ENCODE peak calls at places on chromosomes 1 and 21, in eight cellular contexts. D is epithelial cell of esophagus, H is amygdala, A is aorta, M is fibroblast of mammary gland, O is dorsolateral prefrontal cortex, Y is iris pigment epithelial cell, Z is NCI-H1092 treated with DMSO at 0.1 percent for 48 hours. U is an unnamed sample.

GRCh38 chr1:93756656-93757055 is 75.0 kb upstream of the BCAR3 start:
- DNase-seq in D (no peak), H (no peak), A (no peak), M (no peak), O (no peak), Y (peak; percentile 22), Z (no peak), U (no peak)

GRCh38 chr1:36471830-36472641 is 7.9 kb upstream of the MRPS15 start:
- DNase-seq in D (no peak), H (no peak), A (no peak), M (no peak), O (no peak), Y (no peak), Z (no peak), U (no peak)

GRCh38 chr21:44434568-44434925 is 20.8 kb upstream of the LRRC3 start:
- DNase-seq in D (no peak), H (no peak), A (no peak), M (no peak), O (no peak), Y (no peak), Z (no peak), U (no peak)

GRCh38 chr1:37038703-37039093 is 4.4 kb upstream of the GRIK3 start:
- DNase-seq in D (no peak), H (no peak), A (no peak), M (no peak), O (no peak), Y (no peak), Z (peak; percentile 99), U (no peak)

GRCh38 chr1:115476616-115477015 is 138.6 kb upstream of the NGF start:
- DNase-seq in D (no peak), H (no peak), A (no peak), M (peak; percentile 34), O (no peak), Y (no peak), Z (no peak), U (no peak)

GRCh38 chr1:217562229-217562878 is 68.5 kb downstream of the GPATCH2 start:
- DNase-seq in D (peak; percentile 81), H (no peak), A (no peak), M (peak; percentile 86), O (no peak), Y (peak; percentile 86), Z (no peak), U (peak; percentile 91)

GRCh38 chr1:207283421-207283820 is 38.1 kb upstream of the CD55 start:
- DNase-seq in D (no peak), H (no peak), A (no peak), M (no peak), O (no peak), Y (no peak), Z (no peak), U (no peak)

GRCh38 chr1:182643699-182644098 is 39.5 kb upstream of the RGS16 start:
- DNase-seq in D (peak; percentile 97), H (no peak), A (no peak), M (no peak), O (no peak), Y (no peak), Z (no peak), U (no peak)

GRCh38 chr1:200473698-200474371 is 64.0 kb upstream of the ZNF281 start:
- DNase-seq in D (no peak), H (no peak), A (no peak), M (peak; percentile 63), O (no peak), Y (no peak), Z (peak; percentile 8), U (peak; percentile 60)

GRCh38 chr1:219702551-219703215 is 89.8 kb upstream of the ZC3H11B start:
- DNase-seq in D (peak; percentile 9), H (no peak), A (no peak), M (no peak), O (no peak), Y (peak; percentile 65), Z (no peak), U (peak; percentile 46)

GRCh38 chr1:184867866-184868585 is 106.3 kb downstream of the NIBAN1 start:
- DNase-seq in D (no peak), H (no peak), A (no peak), M (no peak), O (no peak), Y (no peak), Z (no peak), U (no peak)

GRCh38 chr1:162823771-162824525 is 33.4 kb downstream of the HSD17B7 start:
- DNase-seq in D (peak; percentile 16), H (no peak), A (no peak), M (no peak), O (no peak), Y (no peak), Z (no peak), U (no peak)

GRCh38 chr1:10598088-10598712 is 123.5 kb downstream of the PEX14 start:
- DNase-seq in D (peak; percentile 18), H (no peak), A (no peak), M (no peak), O (peak; percentile 69), Y (no peak), Z (peak; percentile 91), U (no peak)

GRCh38 chr1:209875510-209875909 is 47.7 kb downstream of the UTP25 start:
- DNase-seq in D (peak; percentile 61), H (peak; percentile 17), A (no peak), M (peak; percentile 53), O (no peak), Y (peak; percentile 71), Z (peak; percentile 82), U (peak; percentile 66)

GRCh38 chr1:99601709-99602403 is 44.1 kb upstream of the PALMD start:
- DNase-seq in D (no peak), H (no peak), A (no peak), M (no peak), O (no peak), Y (no peak), Z (no peak), U (no peak)

GRCh38 chr1:3803905-3804626 is 7.8 kb upstream of the LRRC47 start:
- DNase-seq in D (peak; percentile 16), H (no peak), A (no peak), M (no peak), O (no peak), Y (no peak), Z (no peak), U (no peak)

GRCh38 chr1:66271904-66272254 is 262.1 kb upstream of the SGIP1 start:
- DNase-seq in D (peak; percentile 80), H (peak; percentile 22), A (peak; percentile 84), M (peak; percentile 75), O (peak; percentile 43), Y (peak; percentile 51), Z (no peak), U (peak; percentile 81)

GRCh38 chr1:188269956-188270355 is 1441.2 kb downstream of the PLA2G4A start:
- DNase-seq in D (no peak), H (no peak), A (no peak), M (no peak), O (no peak), Y (no peak), Z (no peak), U (no peak)

GRCh38 chr1:88111806-88112205 is 572.3 kb upstream of the PKN2 start:
- DNase-seq in D (peak; percentile 10), H (no peak), A (no peak), M (no peak), O (no peak), Y (no peak), Z (no peak), U (no peak)

GRCh38 chr1:213982814-213983588 is 4.8 kb upstream of the PROX1 start:
- DNase-seq in D (no peak), H (no peak), A (no peak), M (no peak), O (peak; percentile 59), Y (no peak), Z (peak; percentile 80), U (no peak)

GRCh38 chr1:188668083-188668482 is 1809.6 kb downstream of the BRINP3 start:
- DNase-seq in D (peak; percentile 13), H (no peak), A (no peak), M (no peak), O (no peak), Y (peak; percentile 15), Z (no peak), U (no peak)

GRCh38 chr21:46570119-46570518 is 34.8 kb downstream of the S100B start:
- DNase-seq in D (no peak), H (no peak), A (no peak), M (no peak), O (no peak), Y (no peak), Z (no peak), U (no peak)

GRCh38 chr1:47230692-47231313 is 1.2 kb downstream of the TAL1 start:
- DNase-seq in D (peak; percentile 9), H (no peak), A (no peak), M (no peak), O (no peak), Y (no peak), Z (no peak), U (no peak)

GRCh38 chr1:25503551-25504426 is 39.6 kb upstream of the LDLRAP1 start:
- DNase-seq in D (peak; percentile 64), H (no peak), A (peak; percentile 68), M (no peak), O (no peak), Y (no peak), Z (peak; percentile 47), U (no peak)

GRCh38 chr1:223326776-223327175 is 37.2 kb downstream of the SUSD4 start:
- DNase-seq in D (peak; percentile 46), H (no peak), A (no peak), M (peak; percentile 23), O (no peak), Y (no peak), Z (no peak), U (no peak)

GRCh38 chr1:10019561-10019960 is 13.2 kb upstream of the UBE4B start:
- DNase-seq in D (no peak), H (no peak), A (no peak), M (no peak), O (no peak), Y (no peak), Z (no peak), U (no peak)

GRCh38 chr1:47523812-47524170 is 85.9 kb downstream of the FOXD2 start:
- DNase-seq in D (no peak), H (no peak), A (no peak), M (no peak), O (no peak), Y (no peak), Z (peak; percentile 53), U (no peak)

GRCh38 chr21:31872452-31873274 is at the start of gene HUNK:
- DNase-seq in D (peak; percentile 22), H (no peak), A (no peak), M (peak; percentile 17), O (no peak), Y (peak; percentile 31), Z (peak; percentile 68), U (peak; percentile 11)

GRCh38 chr1:193538690-193539089 is 352.3 kb upstream of the B3GALT2 start:
- DNase-seq in D (no peak), H (no peak), A (no peak), M (no peak), O (no peak), Y (no peak), Z (no peak), U (no peak)

GRCh38 chr1:202085682-202086373 is 36.9 kb upstream of the GPR37L1 start:
- DNase-seq in D (no peak), H (peak; percentile 16), A (no peak), M (peak; percentile 37), O (peak; percentile 74), Y (no peak), Z (peak; percentile 65), U (peak; percentile 28)

GRCh38 chr1:168340796-168341510 is 60.3 kb downstream of the TBX19 start:
- DNase-seq in D (peak; percentile 31), H (no peak), A (no peak), M (no peak), O (no peak), Y (no peak), Z (no peak), U (no peak)

GRCh38 chr1:230800891-230801290 is 53.7 kb downstream of the CAPN9 start:
- DNase-seq in D (no peak), H (no peak), A (no peak), M (no peak), O (no peak), Y (no peak), Z (no peak), U (no peak)

GRCh38 chr1:229284887-229285286 is 14.0 kb downstream of the RAB4A start:
- DNase-seq in D (no peak), H (no peak), A (no peak), M (no peak), O (no peak), Y (no peak), Z (no peak), U (no peak)

GRCh38 chr1:159889821-159890252 is 10.1 kb downstream of the CFAP45 start:
- DNase-seq in D (peak; percentile 71), H (no peak), A (peak; percentile 62), M (peak; percentile 96), O (no peak), Y (peak; percentile 88), Z (no peak), U (peak; percentile 88)

U was measured in fibroblast of villous mesenchyme.